ENCODE peak calls at places on chromosomes 7 and 10, in seven cellular contexts. One of them, this sample, is unnamed.

GRCh38 chr7:104985259-104985617 is 28.8 kb upstream of the KMT2E start:
- DNase-seq in NCI-H2171 treated with DMSO at 0.1 percent for 48 hours: peak; percentile 14
- DNase-seq in cerebellar cortex: no peak
- DNase-seq in NAMALWA: no peak
- DNase-seq in LoVo: no peak
- DNase-seq in B cell: no peak
- DNase-seq in Caki2: no peak
- DNase-seq in this sample: no peak

GRCh38 chr7:17646181-17646956 is 293.9 kb downstream of the SNX13 start:
- DNase-seq in NCI-H2171 treated with DMSO at 0.1 percent for 48 hours: no peak
- DNase-seq in cerebellar cortex: no peak
- DNase-seq in NAMALWA: no peak
- DNase-seq in LoVo: peak; percentile 38
- DNase-seq in B cell: no peak
- DNase-seq in Caki2: peak; percentile 49
- DNase-seq in this sample: no peak

GRCh38 chr10:17523917-17524316 is 69.5 kb upstream of the ST8SIA6 start:
- DNase-seq in NCI-H2171 treated with DMSO at 0.1 percent for 48 hours: no peak
- DNase-seq in cerebellar cortex: no peak
- DNase-seq in NAMALWA: no peak
- DNase-seq in LoVo: peak; percentile 56
- DNase-seq in B cell: no peak
- DNase-seq in Caki2: no peak
- DNase-seq in this sample: no peak

GRCh38 chr7:116548506-116548905 is 23.7 kb downstream of the CAV1 start:
- DNase-seq in NCI-H2171 treated with DMSO at 0.1 percent for 48 hours: no peak
- DNase-seq in cerebellar cortex: no peak
- DNase-seq in NAMALWA: no peak
- DNase-seq in LoVo: no peak
- DNase-seq in B cell: no peak
- DNase-seq in Caki2: no peak
- DNase-seq in this sample: no peak

GRCh38 chr10:70599319-70599718 is 3.2 kb downstream of the PRF1 start:
- DNase-seq in NCI-H2171 treated with DMSO at 0.1 percent for 48 hours: no peak
- DNase-seq in cerebellar cortex: no peak
- DNase-seq in NAMALWA: no peak
- DNase-seq in LoVo: no peak
- DNase-seq in B cell: no peak
- DNase-seq in Caki2: no peak
- DNase-seq in this sample: no peak

GRCh38 chr10:63266337-63267327 is 133.5 kb downstream of the NRBF2 start:
- DNase-seq in NCI-H2171 treated with DMSO at 0.1 percent for 48 hours: peak; percentile 8
- DNase-seq in cerebellar cortex: peak; percentile 47
- DNase-seq in NAMALWA: peak; percentile 65
- DNase-seq in LoVo: no peak
- DNase-seq in B cell: no peak
- DNase-seq in Caki2: peak; percentile 49
- DNase-seq in this sample: peak; percentile 46

GRCh38 chr7:149181136-149181790 is 14.1 kb upstream of the ZNF282 start:
- DNase-seq in NCI-H2171 treated with DMSO at 0.1 percent for 48 hours: no peak
- DNase-seq in cerebellar cortex: no peak
- DNase-seq in NAMALWA: no peak
- DNase-seq in LoVo: no peak
- DNase-seq in B cell: no peak
- DNase-seq in Caki2: no peak
- DNase-seq in this sample: no peak

GRCh38 chr10:132297521-132297920 is 10.2 kb downstream of the STK32C start:
- DNase-seq in NCI-H2171 treated with DMSO at 0.1 percent for 48 hours: peak; percentile 2
- DNase-seq in cerebellar cortex: no peak
- DNase-seq in NAMALWA: peak; percentile 56
- DNase-seq in LoVo: no peak
- DNase-seq in B cell: no peak
- DNase-seq in Caki2: no peak
- DNase-seq in this sample: no peak

GRCh38 chr7:82291931-82292330 is 151.6 kb downstream of the CACNA2D1 start:
- DNase-seq in NCI-H2171 treated with DMSO at 0.1 percent for 48 hours: no peak
- DNase-seq in cerebellar cortex: no peak
- DNase-seq in NAMALWA: no peak
- DNase-seq in LoVo: no peak
- DNase-seq in B cell: no peak
- DNase-seq in Caki2: no peak
- DNase-seq in this sample: no peak

GRCh38 chr7:50727072-50727471 is 55.6 kb downstream of the GRB10 start:
- DNase-seq in NCI-H2171 treated with DMSO at 0.1 percent for 48 hours: no peak
- DNase-seq in cerebellar cortex: no peak
- DNase-seq in NAMALWA: no peak
- DNase-seq in LoVo: no peak
- DNase-seq in B cell: no peak
- DNase-seq in Caki2: no peak
- DNase-seq in this sample: no peak

GRCh38 chr10:97050205-97050745 is 135.5 kb downstream of the SLIT1 start:
- DNase-seq in NCI-H2171 treated with DMSO at 0.1 percent for 48 hours: no peak
- DNase-seq in cerebellar cortex: no peak
- DNase-seq in NAMALWA: peak; percentile 18
- DNase-seq in LoVo: no peak
- DNase-seq in B cell: no peak
- DNase-seq in Caki2: no peak
- DNase-seq in this sample: no peak

GRCh38 chr10:131631619-131632018 is 269.2 kb upstream of the PPP2R2D start:
- DNase-seq in NCI-H2171 treated with DMSO at 0.1 percent for 48 hours: no peak
- DNase-seq in cerebellar cortex: no peak
- DNase-seq in NAMALWA: no peak
- DNase-seq in LoVo: no peak
- DNase-seq in B cell: no peak
- DNase-seq in Caki2: no peak
- DNase-seq in this sample: no peak

GRCh38 chr10:37975407-37975991 is 948 bp downstream of the ZNF25 start:
- DNase-seq in NCI-H2171 treated with DMSO at 0.1 percent for 48 hours: peak; percentile 33
- DNase-seq in cerebellar cortex: peak; percentile 50
- DNase-seq in NAMALWA: peak; percentile 31
- DNase-seq in LoVo: no peak
- DNase-seq in B cell: no peak
- DNase-seq in Caki2: peak; percentile 36
- DNase-seq in this sample: peak; percentile 47

GRCh38 chr10:4018054-4018511 is 233.1 kb upstream of the KLF6 start:
- DNase-seq in NCI-H2171 treated with DMSO at 0.1 percent for 48 hours: no peak
- DNase-seq in cerebellar cortex: no peak
- DNase-seq in NAMALWA: no peak
- DNase-seq in LoVo: no peak
- DNase-seq in B cell: no peak
- DNase-seq in Caki2: no peak
- DNase-seq in this sample: no peak

GRCh38 chr10:101142533-101143353 is 11.6 kb downstream of the TLX1 start:
- DNase-seq in NCI-H2171 treated with DMSO at 0.1 percent for 48 hours: no peak
- DNase-seq in cerebellar cortex: no peak
- DNase-seq in NAMALWA: no peak
- DNase-seq in LoVo: no peak
- DNase-seq in B cell: no peak
- DNase-seq in Caki2: no peak
- DNase-seq in this sample: no peak

GRCh38 chr7:2109251-2109935 is 123.4 kb downstream of the MAD1L1 start:
- DNase-seq in NCI-H2171 treated with DMSO at 0.1 percent for 48 hours: no peak
- DNase-seq in cerebellar cortex: no peak
- DNase-seq in NAMALWA: peak; percentile 23
- DNase-seq in LoVo: no peak
- DNase-seq in B cell: no peak
- DNase-seq in Caki2: no peak
- DNase-seq in this sample: no peak

GRCh38 chr7:46319841-46320240 is 398.8 kb upstream of the IGFBP3 start:
- DNase-seq in NCI-H2171 treated with DMSO at 0.1 percent for 48 hours: no peak
- DNase-seq in cerebellar cortex: no peak
- DNase-seq in NAMALWA: no peak
- DNase-seq in LoVo: no peak
- DNase-seq in B cell: no peak
- DNase-seq in Caki2: no peak
- DNase-seq in this sample: no peak

GRCh38 chr10:80319318-80319717 is 29.9 kb upstream of the MAT1A start:
- DNase-seq in NCI-H2171 treated with DMSO at 0.1 percent for 48 hours: no peak
- DNase-seq in cerebellar cortex: no peak
- DNase-seq in NAMALWA: no peak
- DNase-seq in LoVo: no peak
- DNase-seq in B cell: no peak
- DNase-seq in Caki2: no peak
- DNase-seq in this sample: no peak

GRCh38 chr10:127485153-127485857 is 63.8 kb upstream of the NPS start:
- DNase-seq in NCI-H2171 treated with DMSO at 0.1 percent for 48 hours: no peak
- DNase-seq in cerebellar cortex: no peak
- DNase-seq in NAMALWA: no peak
- DNase-seq in LoVo: no peak
- DNase-seq in B cell: no peak
- DNase-seq in Caki2: peak; percentile 61
- DNase-seq in this sample: no peak